ENCODE peak calls at places on chromosomes 7 and 10, in five cellular contexts. One of them, this sample, is unnamed.

GRCh38 chr10:101189461-101190401 is 39.5 kb downstream of the LBX1 start:
- DNase-seq in astrocyte: no peak
- DNase-seq in body of pancreas: no peak
- DNase-seq in Panc1: no peak
- DNase-seq in breast epithelium: no peak
- DNase-seq in this sample: no peak

GRCh38 chr7:111835066-111835465 is 272.8 kb upstream of the IMMP2L start:
- DNase-seq in breast epithelium: no peak
- DNase-seq in astrocyte: peak; percentile 82
- DNase-seq in Panc1: no peak
- DNase-seq in body of pancreas: no peak
- DNase-seq in this sample: no peak

GRCh38 chr10:13712799-13713581 is 126.2 kb downstream of the PRPF18 start:
- DNase-seq in breast epithelium: no peak
- DNase-seq in astrocyte: peak; percentile 99
- DNase-seq in body of pancreas: peak; percentile 43
- DNase-seq in Panc1: peak; percentile 38
- DNase-seq in this sample: peak; percentile 60

GRCh38 chr7:34342403-34342802 is 315.6 kb upstream of the NPSR1 start:
- DNase-seq in breast epithelium: no peak
- DNase-seq in Panc1: no peak
- DNase-seq in astrocyte: no peak
- DNase-seq in body of pancreas: no peak
- DNase-seq in this sample: no peak

GRCh38 chr10:12513775-12514663 is 164.7 kb downstream of the CAMK1D start:
- DNase-seq in astrocyte: no peak
- DNase-seq in body of pancreas: no peak
- DNase-seq in Panc1: no peak
- DNase-seq in breast epithelium: no peak
- DNase-seq in this sample: no peak

GRCh38 chr7:140680886-140681285 is 8.1 kb downstream of the ADCK2 start:
- DNase-seq in Panc1: no peak
- DNase-seq in breast epithelium: no peak
- DNase-seq in body of pancreas: no peak
- DNase-seq in astrocyte: no peak
- DNase-seq in this sample: no peak

GRCh38 chr7:155296788-155297516 is 726 bp upstream of the INSIG1 start:
- DNase-seq in Panc1: no peak
- DNase-seq in body of pancreas: peak; percentile 64
- DNase-seq in astrocyte: peak; percentile 62
- DNase-seq in breast epithelium: peak; percentile 61
- DNase-seq in this sample: no peak

GRCh38 chr7:13879143-13879542 is 110.3 kb downstream of the ETV1 start:
- DNase-seq in breast epithelium: no peak
- DNase-seq in Panc1: no peak
- DNase-seq in astrocyte: no peak
- DNase-seq in body of pancreas: no peak
- DNase-seq in this sample: no peak

GRCh38 chr10:24869354-24870016 is 82.9 kb downstream of the PRTFDC1 start:
- DNase-seq in body of pancreas: no peak
- DNase-seq in Panc1: no peak
- DNase-seq in breast epithelium: no peak
- DNase-seq in astrocyte: peak; percentile 74
- DNase-seq in this sample: no peak

GRCh38 chr7:135844903-135845302 is 96.3 kb upstream of the FAM180A start:
- DNase-seq in astrocyte: no peak
- DNase-seq in body of pancreas: no peak
- DNase-seq in breast epithelium: no peak
- DNase-seq in Panc1: no peak
- DNase-seq in this sample: no peak
- TF ChIP-seq CTCF in astrocyte: no peak
- TF ChIP-seq CTCF in body of pancreas: no peak
- TF ChIP-seq CTCF in breast epithelium: no peak
- TF ChIP-seq CTCF in Panc1: no peak
- TF ChIP-seq CTCF in this sample: no peak

GRCh38 chr7:48250441-48250951 is 79.2 kb downstream of the ABCA13 start:
- DNase-seq in astrocyte: peak; percentile 80
- DNase-seq in breast epithelium: no peak
- DNase-seq in Panc1: no peak
- DNase-seq in body of pancreas: no peak
- DNase-seq in this sample: no peak

GRCh38 chr7:48244902-48245301 is 73.6 kb downstream of the ABCA13 start:
- DNase-seq in breast epithelium: no peak
- DNase-seq in astrocyte: peak; percentile 80
- DNase-seq in body of pancreas: no peak
- DNase-seq in Panc1: no peak
- DNase-seq in this sample: no peak

GRCh38 chr7:48242846-48243245 is 71.6 kb downstream of the ABCA13 start:
- DNase-seq in body of pancreas: no peak
- DNase-seq in breast epithelium: no peak
- DNase-seq in Panc1: no peak
- DNase-seq in astrocyte: no peak
- DNase-seq in this sample: no peak

GRCh38 chr7:48249162-48249561 is 77.9 kb downstream of the ABCA13 start:
- DNase-seq in Panc1: no peak
- DNase-seq in astrocyte: no peak
- DNase-seq in body of pancreas: no peak
- DNase-seq in breast epithelium: no peak
- DNase-seq in this sample: no peak

GRCh38 chr7:48246073-48246472 is 74.8 kb downstream of the ABCA13 start:
- DNase-seq in astrocyte: peak; percentile 44
- DNase-seq in breast epithelium: no peak
- DNase-seq in Panc1: no peak
- DNase-seq in body of pancreas: no peak
- DNase-seq in this sample: no peak
- TF ChIP-seq CTCF in astrocyte: no peak
- TF ChIP-seq CTCF in breast epithelium: no peak
- TF ChIP-seq CTCF in Panc1: no peak
- TF ChIP-seq CTCF in body of pancreas: no peak
- TF ChIP-seq CTCF in this sample: no peak

DNA sequence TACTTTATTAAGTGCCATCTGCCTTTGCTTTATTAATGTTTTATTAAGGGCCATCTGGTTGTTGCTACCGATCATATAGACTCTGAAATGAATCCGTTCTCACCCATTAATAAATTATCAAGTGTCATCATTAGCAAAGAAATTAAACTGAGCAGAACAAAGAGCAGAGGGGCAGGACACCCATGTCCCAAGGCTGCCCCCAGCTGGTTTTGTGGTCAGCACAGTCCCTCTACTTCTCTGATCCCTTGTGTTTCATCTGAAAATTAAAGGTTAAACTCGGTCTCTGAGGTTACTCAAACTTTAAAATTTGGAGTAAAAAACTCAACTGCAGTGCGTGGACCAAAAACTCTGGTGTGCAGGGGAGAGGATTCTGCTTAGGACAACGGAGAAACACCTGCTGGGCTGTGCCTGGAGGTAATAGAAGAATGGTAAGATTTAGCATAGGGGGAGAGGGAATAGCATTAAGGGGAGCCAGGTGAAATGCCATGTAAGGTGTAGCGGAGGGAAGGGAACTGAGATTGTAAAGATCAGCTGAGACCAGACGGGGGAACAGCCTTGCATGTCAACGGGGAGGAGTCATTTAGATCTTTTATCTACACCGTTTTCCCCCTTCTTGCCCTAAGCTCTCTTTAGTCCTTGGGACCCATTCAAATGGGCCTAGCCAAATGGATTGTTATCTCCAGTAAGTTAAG is 10.8 kb upstream of the GSDME start:
- DNase-seq in Panc1: no peak
- DNase-seq in breast epithelium: no peak
- DNase-seq in body of pancreas: no peak
- DNase-seq in astrocyte: no peak
- DNase-seq in this sample: no peak
- TF ChIP-seq CTCF in Panc1: peak; percentile 40
- TF ChIP-seq CTCF in breast epithelium: no peak
- TF ChIP-seq CTCF in body of pancreas: no peak
- TF ChIP-seq CTCF in astrocyte: no peak
- TF ChIP-seq CTCF in this sample: no peak

GRCh38 chr7:43785425-43785824 is 26.9 kb downstream of the BLVRA start:
- DNase-seq in Panc1: no peak
- DNase-seq in astrocyte: peak; percentile 91
- DNase-seq in breast epithelium: no peak
- DNase-seq in body of pancreas: no peak
- DNase-seq in this sample: no peak

GRCh38 chr7:43787771-43788170 is 29.3 kb downstream of the BLVRA start:
- DNase-seq in astrocyte: no peak
- DNase-seq in body of pancreas: no peak
- DNase-seq in Panc1: no peak
- DNase-seq in breast epithelium: no peak
- DNase-seq in this sample: no peak

GRCh38 chr7:43781726-43782607 is 23.5 kb downstream of the BLVRA start:
- DNase-seq in Panc1: no peak
- DNase-seq in breast epithelium: no peak
- DNase-seq in body of pancreas: no peak
- DNase-seq in astrocyte: peak; percentile 51
- DNase-seq in this sample: no peak

GRCh38 chr7:43782768-43783555 is 24.5 kb downstream of the BLVRA start:
- DNase-seq in breast epithelium: no peak
- DNase-seq in astrocyte: no peak
- DNase-seq in body of pancreas: no peak
- DNase-seq in Panc1: no peak
- DNase-seq in this sample: no peak

GRCh38 chr7:43784030-43785001 is 25.8 kb downstream of the BLVRA start:
- DNase-seq in astrocyte: no peak
- DNase-seq in body of pancreas: no peak
- DNase-seq in breast epithelium: no peak
- DNase-seq in Panc1: no peak
- DNase-seq in this sample: no peak
- TF ChIP-seq CTCF in astrocyte: no peak
- TF ChIP-seq CTCF in body of pancreas: no peak
- TF ChIP-seq CTCF in breast epithelium: no peak
- TF ChIP-seq CTCF in Panc1: no peak
- TF ChIP-seq CTCF in this sample: no peak

DNA sequence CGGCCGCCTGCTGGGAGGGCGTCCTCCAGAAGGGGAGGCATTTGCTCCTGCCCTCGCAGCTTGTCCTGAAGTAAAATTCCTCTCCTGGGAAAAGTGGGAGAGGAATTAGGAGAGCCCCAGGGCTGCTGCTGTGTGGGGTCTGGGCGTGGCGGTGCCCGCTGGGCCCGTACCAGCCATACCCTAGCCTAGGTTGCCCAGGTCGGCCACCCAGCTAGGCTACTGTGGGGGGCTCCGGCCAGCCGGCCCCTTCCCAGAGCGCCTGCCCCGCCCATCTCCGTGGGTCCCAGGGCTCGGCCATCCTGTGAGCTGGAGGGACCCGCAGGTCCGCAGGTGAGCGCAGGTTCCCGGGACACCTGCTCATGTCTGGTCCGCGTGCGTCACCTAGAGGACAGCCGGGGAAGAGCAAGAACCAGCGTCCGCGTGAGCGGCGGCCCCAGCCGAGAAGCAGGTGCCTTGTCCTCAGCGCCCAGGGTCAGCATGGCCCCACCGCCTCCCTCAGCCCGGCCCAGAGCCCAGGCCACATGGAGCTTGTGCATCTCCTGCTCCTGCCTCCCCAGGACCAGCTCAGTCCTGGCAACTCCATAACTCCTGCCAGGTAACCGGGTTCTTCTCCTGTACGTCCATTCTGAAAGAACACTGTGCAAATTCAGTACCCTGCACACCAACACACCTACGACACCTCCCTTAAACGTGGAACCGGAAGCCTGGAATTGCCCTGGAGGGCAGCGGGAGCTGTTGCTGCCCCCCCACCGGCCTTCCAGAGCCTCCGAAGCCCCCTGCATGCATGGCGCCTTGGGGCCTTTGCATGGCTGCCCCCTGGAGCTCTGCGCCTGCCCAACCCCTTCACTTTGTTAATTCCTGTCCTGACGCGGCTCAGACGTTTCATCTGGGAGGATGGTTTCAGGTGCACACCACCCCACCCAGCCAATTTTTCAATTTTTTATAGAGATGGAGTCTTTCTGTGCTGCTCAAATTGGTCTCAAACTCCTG is 22.8 kb upstream of the FOXL3 start:
- DNase-seq in Panc1: no peak
- DNase-seq in breast epithelium: no peak
- DNase-seq in astrocyte: no peak
- DNase-seq in body of pancreas: peak; percentile 65
- DNase-seq in this sample: no peak
- TF ChIP-seq CTCF in Panc1: peak; percentile 98
- TF ChIP-seq CTCF in breast epithelium: peak; percentile 55
- TF ChIP-seq CTCF in astrocyte: no peak
- TF ChIP-seq CTCF in body of pancreas: no peak
- TF ChIP-seq CTCF in this sample: no peak

DNA sequence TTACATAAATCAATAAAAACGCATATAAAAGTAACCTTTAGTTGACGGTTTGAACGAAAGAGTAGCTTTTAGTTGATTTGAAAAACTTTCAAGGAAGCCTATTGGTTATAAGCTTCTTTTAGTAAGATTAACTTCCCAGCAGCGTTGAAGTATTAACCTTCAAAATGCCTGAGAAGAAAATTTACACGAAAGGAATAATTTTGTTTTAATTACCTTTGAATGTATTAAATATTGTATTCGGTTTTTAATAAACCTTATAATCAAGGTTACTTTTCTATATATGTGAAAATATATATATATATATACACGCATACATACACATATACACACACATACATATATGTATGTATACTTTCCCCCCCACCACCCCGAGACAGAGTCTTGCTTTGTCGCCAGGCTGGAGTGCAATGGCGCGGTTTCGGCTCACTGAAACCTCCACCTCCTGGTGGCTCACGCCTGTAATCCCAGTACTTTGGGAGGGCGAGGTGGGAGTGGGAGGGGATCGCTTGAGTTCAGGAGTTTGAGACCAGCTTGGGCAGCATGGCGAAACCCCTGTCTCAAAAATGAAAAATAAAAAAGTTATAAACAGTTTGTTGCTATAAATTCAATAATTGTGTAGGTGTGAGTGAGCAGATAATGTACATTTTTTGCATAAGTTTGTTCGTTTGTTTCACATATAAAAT is 57.6 kb upstream of the EZH2 start:
- DNase-seq in Panc1: peak; percentile 82
- DNase-seq in breast epithelium: peak; percentile 70
- DNase-seq in astrocyte: peak; percentile 30
- DNase-seq in body of pancreas: peak; percentile 57
- DNase-seq in this sample: no peak
- TF ChIP-seq CTCF in Panc1: no peak
- TF ChIP-seq CTCF in breast epithelium: peak; percentile 68
- TF ChIP-seq CTCF in astrocyte: peak; percentile 23
- TF ChIP-seq CTCF in body of pancreas: no peak
- TF ChIP-seq CTCF in this sample: no peak

DNA sequence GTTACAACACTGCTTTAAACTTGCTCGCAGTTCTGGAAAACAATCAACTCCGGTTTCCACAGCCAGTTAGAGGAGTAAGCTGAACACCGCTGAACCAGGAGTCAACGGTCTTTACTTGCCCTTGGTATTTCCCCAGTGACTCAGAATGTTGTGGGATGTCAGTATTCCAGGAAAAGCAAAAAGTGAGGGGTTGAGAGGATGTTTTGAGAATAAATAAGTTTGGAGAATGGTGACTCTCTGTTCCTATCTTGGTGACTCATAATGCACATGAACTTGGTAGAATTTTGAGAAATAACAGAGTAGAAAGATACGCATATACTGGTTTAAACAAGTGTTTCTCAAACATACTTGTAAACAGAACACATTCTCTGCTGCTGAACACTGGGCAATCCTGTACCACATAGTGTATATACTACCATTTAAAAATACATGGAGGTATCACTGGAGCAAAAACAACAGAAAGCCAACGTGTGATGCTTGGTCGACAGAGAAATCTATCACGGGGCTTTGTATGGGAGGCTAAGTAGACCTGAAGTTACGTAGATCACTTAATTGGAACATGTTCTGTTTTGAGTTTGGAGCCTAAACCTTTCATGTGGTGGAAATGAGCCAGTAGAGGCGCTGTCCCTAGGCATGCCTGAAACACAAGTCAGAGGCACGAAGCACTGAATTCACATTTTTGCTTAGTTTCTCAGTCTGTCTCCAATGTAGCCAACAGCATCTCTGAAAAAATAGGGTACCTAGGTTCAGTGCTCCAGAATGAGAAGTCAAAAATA is 534.3 kb downstream of the PARD3 start:
- DNase-seq in Panc1: peak; percentile 54
- DNase-seq in breast epithelium: no peak
- DNase-seq in body of pancreas: no peak
- DNase-seq in astrocyte: peak; percentile 98
- DNase-seq in this sample: peak; percentile 25
- TF ChIP-seq CTCF in Panc1: peak; percentile 37
- TF ChIP-seq CTCF in breast epithelium: no peak
- TF ChIP-seq CTCF in body of pancreas: no peak
- TF ChIP-seq CTCF in astrocyte: peak; percentile 61
- TF ChIP-seq CTCF in this sample: no peak

This sample was measured in omental fat pad.